ENCODE peak calls at places on chromosomes 3 and 15, in six cellular contexts. E is psoas muscle, Z is kidney, U is A549, N is bronchial epithelial cell, K is IMR-90. W is an unnamed sample.

GRCh38 chr15:67512140-67512539 is 8.8 kb upstream of the C15orf61 start:
- DNase-seq in Z (no peak), N (no peak), E (no peak), U (no peak), K (no peak), W (no peak)

GRCh38 chr3:11576453-11576852 is 67.3 kb downstream of the VGLL4 start:
- DNase-seq in N (no peak), U (no peak), E (no peak), K (no peak), Z (no peak), W (no peak)

GRCh38 chr3:40451551-40451950 is 5.6 kb upstream of the RPL14 start:
- DNase-seq in U (no peak), E (no peak), K (no peak), N (peak), Z (no peak), W (no peak)

GRCh38 chr3:194955546-194955945 is 269.9 kb downstream of the FAM43A start:
- DNase-seq in K (no peak), E (no peak), U (no peak), Z (no peak), N (no peak), W (no peak)

GRCh38 chr3:53137835-53138446 is 7.7 kb upstream of the RFT1 start:
- DNase-seq in E (no peak), N (peak), U (no peak), Z (no peak), K (peak), W (no peak)

GRCh38 chr3:193714523-193715137 is 121.6 kb downstream of the OPA1 start:
- DNase-seq in N (no peak), E (no peak), U (no peak), K (no peak), Z (no peak), W (no peak)

GRCh38 chr15:58344164-58345070 is 87.4 kb upstream of the LIPC start:
- DNase-seq in U (no peak), E (no peak), K (peak), N (no peak), Z (no peak), W (no peak)

GRCh38 chr3:159994182-159994581 is 5.5 kb downstream of the IL12A start:
- DNase-seq in K (peak), N (no peak), U (no peak), E (no peak), Z (no peak), W (no peak)

GRCh38 chr3:9721015-9721697 is 10.4 kb upstream of the BRPF1 start:
- DNase-seq in E (no peak), Z (no peak), N (no peak), K (peak), U (no peak), W (no peak)

GRCh38 chr3:12689997-12690711 is 26.2 kb upstream of the RAF1 start:
- DNase-seq in E (no peak), N (no peak), U (no peak), K (peak), Z (no peak), W (no peak)

GRCh38 chr3:132726341-132726823 is 4.2 kb upstream of the NPHP3 start:
- DNase-seq in E (no peak), U (peak), N (peak), K (peak), Z (no peak), W (no peak)

GRCh38 chr3:11603628-11604027 is 40.1 kb downstream of the VGLL4 start:
- DNase-seq in E (peak), U (no peak), K (peak), Z (no peak), N (no peak), W (no peak)

GRCh38 chr3:102536479-102536878 is 101.7 kb downstream of the ZPLD1 start:
- DNase-seq in N (peak), U (peak), E (no peak), Z (no peak), K (peak), W (peak)

GRCh38 chr3:127052121-127052561 is 69.2 kb downstream of the PLXNA1 start:
- DNase-seq in K (no peak), N (no peak), U (no peak), Z (peak), E (peak), W (no peak)

GRCh38 chr3:79515072-79515471 is 252.7 kb downstream of the ROBO1 start:
- DNase-seq in K (no peak), U (no peak), Z (no peak), E (no peak), N (no peak), W (no peak)

GRCh38 chr3:22117751-22118346 is 366.8 kb upstream of the ZNF385D start:
- DNase-seq in E (no peak), K (peak), U (no peak), Z (no peak), N (peak), W (no peak)

GRCh38 chr3:27724459-27725197 is 2.5 kb upstream of the EOMES start:
- DNase-seq in Z (no peak), U (no peak), N (no peak), E (no peak), K (no peak), W (no peak)

GRCh38 chr3:195307711-195308110 is 36.8 kb upstream of the XXYLT1 start:
- DNase-seq in Z (no peak), N (no peak), U (no peak), E (no peak), K (no peak), W (no peak)

GRCh38 chr3:62229908-62230307 is 143.4 kb downstream of the FEZF2 start:
- DNase-seq in Z (no peak), U (peak), K (no peak), N (peak), E (no peak), W (no peak)

GRCh38 chr3:27216295-27216694 is 152.9 kb downstream of the NEK10 start:
- DNase-seq in U (no peak), K (no peak), N (no peak), Z (no peak), E (no peak), W (no peak)

GRCh38 chr15:28106294-28107110 is 7.4 kb upstream of the OCA2 start:
- DNase-seq in K (no peak), Z (peak), U (peak), N (no peak), E (no peak), W (no peak)

GRCh38 chr15:100383302-100384107 is 41.7 kb upstream of the ADAMTS17 start:
- DNase-seq in Z (no peak), E (no peak), U (peak), N (peak), K (no peak), W (no peak)

GRCh38 chr15:39788108-39788507 is 5.5 kb upstream of the FSIP1 start:
- DNase-seq in Z (no peak), E (no peak), K (peak), U (no peak), N (no peak), W (no peak)

GRCh38 chr3:167493240-167493639 is 19.4 kb upstream of the SERPINI2 start:
- DNase-seq in N (no peak), Z (no peak), E (no peak), U (peak), K (no peak), W (no peak)

GRCh38 chr15:89118481-89118989 is 30.3 kb downstream of the ABHD2 start:
- DNase-seq in E (no peak), K (no peak), Z (no peak), U (no peak), N (no peak), W (no peak)

GRCh38 chr3:144923051-144923450 is 951.4 kb downstream of the DIPK2A start:
- DNase-seq in E (no peak), Z (no peak), U (no peak), K (no peak), N (no peak), W (no peak)

GRCh38 chr3:139005356-139005993 is 593 bp downstream of the PRR23A start:
- DNase-seq in Z (peak), N (no peak), E (no peak), K (no peak), U (no peak), W (no peak)

GRCh38 chr3:126745760-126746394 is 41.8 kb downstream of the CHCHD6 start:
- DNase-seq in U (no peak), K (no peak), N (peak), E (peak), Z (no peak), W (no peak)

GRCh38 chr3:87798567-87798947 is 260.2 kb downstream of the CGGBP1 start:
- DNase-seq in K (no peak), N (peak), E (no peak), U (no peak), Z (no peak), W (peak)

GRCh38 chr3:172646439-172647015 is 64.3 kb downstream of the NCEH1 start:
- DNase-seq in Z (no peak), E (no peak), N (no peak), U (no peak), K (peak), W (no peak)

GRCh38 chr3:185943363-185944106 is 5.7 kb upstream of the TRA2B start:
- DNase-seq in U (peak), K (peak), N (peak), Z (peak), E (peak), W (no peak)

GRCh38 chr3:193842029-193842782 is 249.2 kb downstream of the OPA1 start:
- DNase-seq in K (no peak), N (no peak), E (no peak), U (no peak), Z (no peak), W (no peak)

GRCh38 chr3:38843898-38844297 is 27.9 kb upstream of the SCN10A start:
- DNase-seq in U (no peak), Z (no peak), K (peak), E (no peak), N (peak), W (no peak)

GRCh38 chr15:44729394-44729913 is 6.9 kb upstream of the TRIM69 start:
- DNase-seq in Z (peak), E (peak), U (no peak), N (no peak), K (peak), W (no peak)

GRCh38 chr15:80058044-80058443 is 1.4 kb upstream of the ZFAND6 start:
- DNase-seq in U (no peak), N (no peak), K (no peak), E (no peak), Z (no peak), W (no peak)

GRCh38 chr3:73084170-73084569 is 22.7 kb downstream of the EBLN2 start:
- DNase-seq in Z (no peak), E (no peak), K (no peak), N (no peak), U (no peak), W (no peak)

DNA sequence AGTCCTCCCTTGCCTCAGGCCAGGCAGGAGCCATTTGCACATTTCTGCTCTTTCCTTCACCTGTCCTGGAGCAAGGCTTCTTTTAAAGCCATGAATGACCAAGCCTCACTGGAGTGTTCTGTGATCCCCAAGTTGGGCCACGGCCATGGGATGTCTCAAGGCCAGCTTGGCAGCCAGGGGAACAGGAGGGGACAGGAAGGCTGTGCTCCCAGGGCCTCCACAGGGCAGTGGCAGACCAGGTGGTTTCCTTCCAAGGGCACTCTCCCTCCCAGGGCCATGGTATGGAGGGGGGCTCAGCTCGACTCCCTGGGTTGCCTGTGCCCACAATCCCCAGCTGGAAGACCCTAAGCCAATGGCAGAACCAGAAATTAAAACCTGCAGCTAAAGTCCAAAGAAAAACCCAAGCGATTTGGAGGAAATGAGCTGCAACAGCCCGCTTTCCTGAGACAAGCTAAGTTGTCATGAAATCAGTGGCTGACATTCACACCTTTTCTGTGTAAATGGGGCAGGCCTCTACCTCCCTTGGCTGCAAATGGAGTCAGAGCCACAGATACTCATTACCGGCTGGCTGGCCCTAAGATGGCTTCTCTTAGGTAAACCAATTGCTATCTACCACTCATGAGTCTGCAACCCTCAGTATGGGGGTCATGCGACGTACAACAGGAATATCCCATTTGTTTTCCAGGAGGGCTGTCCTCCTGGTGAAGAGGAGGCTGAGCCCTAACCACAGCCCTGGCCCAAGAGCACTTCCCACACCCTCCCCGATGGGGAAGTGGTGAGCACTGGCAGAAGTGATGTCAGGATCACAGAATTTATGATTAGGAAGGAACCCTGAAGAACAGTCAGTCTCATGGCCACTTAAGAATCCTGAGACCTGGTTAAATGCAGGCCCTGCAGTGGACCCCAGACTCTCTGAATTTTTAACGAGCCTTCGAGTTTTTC is 83.3 kb downstream of the SNRK start:
- DNase-seq in N (no peak), K (no peak), E (peak), U (no peak), Z (no peak), W (no peak)
- TF ChIP-seq CTCF in N (no peak), K (no peak), E (no peak), U (no peak), Z (no peak), W (no peak)

DNA sequence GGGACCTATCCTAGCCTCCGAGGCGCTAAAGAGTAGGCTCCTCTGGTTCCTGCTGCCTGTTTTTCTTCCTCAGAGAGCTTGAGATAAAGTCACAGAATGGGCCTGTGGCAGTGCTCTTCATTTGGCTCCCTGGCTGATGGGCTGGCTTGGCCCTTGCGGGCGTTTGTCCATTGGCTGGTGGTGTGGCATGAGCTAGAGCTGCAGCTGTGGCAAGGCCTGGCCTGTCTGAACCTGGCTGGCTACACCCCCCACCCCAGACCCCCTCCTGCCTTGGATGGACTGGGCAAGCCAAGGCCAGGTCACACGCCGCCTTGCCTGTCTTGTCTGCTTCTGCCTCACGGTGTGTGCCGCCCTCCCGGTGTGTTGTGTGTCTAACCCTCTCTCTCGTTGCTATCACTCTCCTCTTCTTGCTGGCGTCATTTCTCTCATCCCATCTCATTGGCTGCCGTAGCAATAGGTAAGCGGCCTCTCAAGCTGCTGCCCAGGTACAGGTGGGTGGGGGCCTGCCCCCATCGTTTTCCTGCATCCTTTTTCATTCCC is 3.2 kb downstream of the AP2M1 start:
- DNase-seq in K (no peak), Z (no peak), U (no peak), N (no peak), E (no peak), W (no peak)
- H3K4me3 ChIP-seq in K (no peak), Z (no peak), U (no peak), N (no peak), E (peak), W (peak)

GRCh38 chr3:158573714-158574113 is 2.7 kb downstream of the MLF1 start:
- DNase-seq in N (no peak), E (no peak), Z (no peak), K (no peak), U (no peak), W (no peak)
- TF ChIP-seq CTCF in N (no peak), E (peak), Z (no peak), K (no peak), U (no peak), W (peak)

GRCh38 chr3:50268276-50268675 is 671 bp upstream of the SEMA3B start:
- DNase-seq in Z (no peak), U (no peak), K (no peak), E (no peak), N (no peak), W (no peak)
- H3K4me3 ChIP-seq in Z (peak), U (no peak), K (no peak), E (peak), N (no peak), W (no peak)

GRCh38 chr15:63998489-63998888 is 47.8 kb downstream of the DAPK2 start:
- DNase-seq in K (no peak), U (no peak), E (no peak), N (no peak), Z (no peak), W (no peak)
- TF ChIP-seq CTCF in K (no peak), U (no peak), E (no peak), N (no peak), Z (no peak), W (no peak)

GRCh38 chr3:113954091-113954685 is 6.4 kb downstream of the ZDHHC23 start:
- DNase-seq in N (no peak), Z (no peak), U (no peak), K (no peak), E (no peak), W (no peak)
- H3K4me3 ChIP-seq in N (no peak), Z (no peak), U (no peak), K (no peak), E (no peak), W (no peak)

DNA sequence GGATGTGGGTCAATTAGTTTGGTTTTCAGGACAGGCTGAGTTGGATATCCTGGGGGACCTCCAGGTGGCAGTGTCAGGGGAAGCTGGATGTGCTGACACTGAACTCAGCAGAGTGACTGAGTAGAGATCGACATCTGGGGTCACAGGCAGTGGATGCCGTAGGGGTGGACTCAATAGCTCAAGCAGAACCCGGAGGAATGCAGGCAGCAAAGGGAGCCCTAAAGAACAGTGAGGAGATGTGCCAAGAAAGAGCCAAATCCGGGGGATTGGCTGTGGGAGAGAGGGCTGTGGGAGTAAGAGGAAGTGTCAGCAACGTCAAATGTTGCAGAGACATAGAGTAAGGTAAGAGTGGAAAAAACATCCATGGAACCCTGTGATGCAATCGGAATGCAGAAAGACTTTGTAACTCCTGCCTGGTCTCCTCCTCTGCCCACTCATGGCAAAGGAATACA is 11.6 kb downstream of the CCR5AS start:
- DNase-seq in U (no peak), Z (no peak), N (no peak), K (peak), E (no peak), W (no peak)
- TF ChIP-seq CTCF in U (no peak), Z (no peak), N (no peak), K (no peak), E (no peak), W (peak)

GRCh38 chr3:23611737-23612295 is 193.9 kb upstream of the UBE2E1 start:
- DNase-seq in U (no peak), E (peak), N (peak), Z (peak), K (peak), W (no peak)
- H3K4me3 ChIP-seq in U (no peak), E (peak), N (no peak), Z (no peak), K (no peak), W (no peak)

GRCh38 chr15:73909616-73910015 is 16.6 kb upstream of the LOXL1 start:
- DNase-seq in U (no peak), E (no peak), K (no peak), N (no peak), Z (no peak), W (no peak)

GRCh38 chr15:73912030-73912596 is 14.1 kb upstream of the LOXL1 start:
- DNase-seq in K (no peak), U (no peak), E (no peak), Z (no peak), N (no peak), W (no peak)

GRCh38 chr15:73908030-73908821 is 18.0 kb upstream of the LOXL1 start:
- DNase-seq in K (peak), E (peak), N (peak), U (peak), Z (peak), W (no peak)

GRCh38 chr15:73908822-73909122 is 17.5 kb upstream of the LOXL1 start:
- DNase-seq in N (no peak), U (no peak), K (no peak), E (no peak), Z (no peak), W (no peak)

GRCh38 chr15:73910904-73911303 is 15.4 kb upstream of the LOXL1 start:
- DNase-seq in K (no peak), N (no peak), E (no peak), Z (no peak), U (no peak), W (no peak)
- TF ChIP-seq CTCF in K (no peak), N (no peak), E (no peak), Z (no peak), U (no peak), W (no peak)

W was measured in epithelial cell of proximal tubule.